ENCODE peak calls at places on chromosome 14, in seven cellular contexts. U is EH, R is GDM1, Z is HFF-Myc, Q is kidney glomerular epithelial cell, M is iris pigment epithelial cell, F is PC-3. W is an unnamed sample.

GRCh38 chr14:88270781-88271180 is 52.3 kb downstream of the KCNK10 start:
- DNase-seq in U (no peak), R (no peak), Z (no peak), Q (no peak), M (no peak), F (no peak), W (no peak)

GRCh38 chr14:24721772-24722171 is 87.8 kb upstream of the GZMB start:
- DNase-seq in U (no peak), R (no peak), Z (no peak), Q (no peak), M (peak; percentile 7), F (no peak), W (no peak)

GRCh38 chr14:105484069-105484996 is 2.4 kb upstream of the CRIP1 start:
- DNase-seq in U (peak; percentile 51), R (no peak), Z (no peak), Q (no peak), M (no peak), F (no peak), W (peak; percentile 69)

GRCh38 chr14:59244581-59244980 is 56.1 kb downstream of the DAAM1 start:
- DNase-seq in U (no peak), R (no peak), Z (no peak), Q (no peak), M (no peak), F (peak; percentile 99), W (no peak)

GRCh38 chr14:54877015-54877702 is 25.5 kb downstream of the GCH1 start:
- DNase-seq in U (no peak), R (no peak), Z (peak; percentile 33), Q (no peak), M (peak; percentile 37), F (no peak), W (no peak)

GRCh38 chr14:40318211-40318719 is 886.0 kb upstream of the FBXO33 start:
- DNase-seq in U (no peak), R (no peak), Z (no peak), Q (no peak), M (no peak), F (no peak), W (no peak)

GRCh38 chr14:102394717-102395378 is 32.1 kb downstream of the TECPR2 start:
- DNase-seq in U (no peak), R (no peak), Z (no peak), Q (no peak), M (peak; percentile 54), F (no peak), W (no peak)

GRCh38 chr14:56136571-56137498 is 18.6 kb downstream of the PELI2 start:
- DNase-seq in U (no peak), R (no peak), Z (no peak), Q (no peak), M (no peak), F (no peak), W (no peak)

GRCh38 chr14:21525995-21526671 is at the start of gene SALL2:
- DNase-seq in U (peak; percentile 69), R (no peak), Z (peak; percentile 26), Q (peak; percentile 71), M (peak; percentile 63), F (peak; percentile 57), W (no peak)